ENCODE peak calls at places on chromosomes 12 and 14, in five cellular contexts. E is A549, U is astrocyte, X is IMR-90, A is fibroblast of lung. N is an unnamed sample. For H3K4me1, the result is how much of the 10 kb centered on the place peaks cover.

GRCh38 chr14:74085047-74085637 is 386 bp downstream of the LIN52 start:
- DNase-seq in E (peak), A (peak), X (peak), U (peak), N (peak)

GRCh38 chr14:23357261-23357660 is 4.6 kb upstream of the SLC22A17 start:
- DNase-seq in E (no peak), X (no peak), U (no peak), A (no peak), N (no peak)

GRCh38 chr12:72570601-72571000 is 298.4 kb downstream of the TRHDE start:
- DNase-seq in X (no peak), A (no peak), U (no peak), E (no peak), N (no peak)

GRCh38 chr12:29561736-29562135 is 64.2 kb upstream of the OVCH1 start:
- DNase-seq in X (no peak), E (no peak), U (peak), A (peak), N (no peak)

GRCh38 chr12:24850486-24850885 is 98.4 kb downstream of the BCAT1 start:
- DNase-seq in E (no peak), X (no peak), U (no peak), A (peak), N (no peak)

GRCh38 chr12:95944108-95944704 is 1.1 kb downstream of the AMDHD1 start:
- DNase-seq in X (no peak), U (no peak), A (no peak), E (no peak), N (peak)

GRCh38 chr12:14948672-14949071 is 10.3 kb upstream of the ERP27 start:
- DNase-seq in A (peak), U (peak), X (peak), E (no peak), N (peak)

GRCh38 chr12:116539905-116540482 is 19.2 kb upstream of the MAP1LC3B2 start:
- DNase-seq in E (no peak), A (peak), X (peak), U (peak), N (peak)

GRCh38 chr14:104130974-104131651 is 7.3 kb upstream of the KIF26A start:
- DNase-seq in X (peak), E (peak), U (no peak), A (peak), N (peak)

GRCh38 chr12:2578772-2579171 is 216.0 kb upstream of the FKBP4 start:
- DNase-seq in X (no peak), U (no peak), A (no peak), E (no peak), N (no peak)

GRCh38 chr12:91387461-91388134 is 205.0 kb upstream of the DCN start:
- DNase-seq in U (no peak), A (no peak), E (no peak), X (no peak), N (no peak)

GRCh38 chr14:71187633-71188356 is 280.5 kb downstream of the PCNX1 start:
- DNase-seq in U (no peak), X (no peak), A (no peak), E (no peak), N (no peak)

GRCh38 chr12:65319680-65320193 is 41.3 kb downstream of the MSRB3 start:
- DNase-seq in E (no peak), A (no peak), U (no peak), X (peak), N (no peak)

GRCh38 chr12:27220057-27220987 is 23.8 kb upstream of the STK38L start:
- DNase-seq in X (peak), A (peak), U (peak), E (no peak), N (peak)

GRCh38 chr14:74414380-74414779 is 11.6 kb downstream of the SYNDIG1L start:
- DNase-seq in E (no peak), A (no peak), X (no peak), U (no peak), N (no peak)

GRCh38 chr12:83086023-83086422 is 399.3 kb downstream of the TMTC2 start:
- DNase-seq in A (no peak), E (no peak), X (no peak), U (no peak), N (no peak)

GRCh38 chr14:103923863-103924262 is 4.4 kb upstream of the TDRD9 start:
- DNase-seq in X (no peak), A (no peak), U (no peak), E (no peak), N (no peak)

GRCh38 chr12:131773582-131774221 is 54.5 kb upstream of the MMP17 start:
- DNase-seq in E (no peak), X (no peak), U (no peak), A (no peak), N (no peak)

GRCh38 chr14:74257078-74257987 is 18.1 kb downstream of the VSX2 start:
- DNase-seq in E (peak), U (no peak), A (peak), X (peak), N (peak)

GRCh38 chr12:116920939-116921338 is 10.2 kb downstream of the FBXW8 start:
- DNase-seq in E (no peak), A (no peak), X (no peak), U (no peak), N (no peak)

GRCh38 chr12:41966916-41967315 is 177.8 kb downstream of the GXYLT1 start:
- DNase-seq in X (no peak), U (no peak), E (no peak), A (no peak), N (no peak)

GRCh38 chr12:118498171-118498570 is 121.8 kb downstream of the SUDS3 start:
- DNase-seq in U (no peak), E (no peak), A (no peak), X (no peak), N (no peak)

GRCh38 chr12:120814203-120814902 is 88.7 kb downstream of the ACADS start:
- DNase-seq in X (no peak), E (no peak), U (no peak), A (no peak), N (no peak)

GRCh38 chr12:58815235-58815634 is 105.1 kb downstream of the LRIG3 start:
- DNase-seq in E (no peak), U (no peak), X (no peak), A (no peak), N (no peak)

GRCh38 chr12:108911915-108912314 is 32.0 kb downstream of the DAO start:
- DNase-seq in X (no peak), A (no peak), E (no peak), U (no peak), N (no peak)

GRCh38 chr12:88242161-88242925 is 100.2 kb downstream of the TMTC3 start:
- DNase-seq in A (peak), U (peak), E (peak), X (peak), N (peak)

GRCh38 chr12:100926669-100927248 is 132.2 kb downstream of the ANO4 start:
- DNase-seq in E (no peak), X (peak), U (peak), A (peak), N (peak)

GRCh38 chr12:117121456-117121855 is 22.2 kb upstream of the TESC start:
- DNase-seq in U (no peak), E (no peak), A (no peak), X (no peak), N (no peak)

GRCh38 chr14:60632257-60632656 is 17.0 kb downstream of the SIX1 start:
- DNase-seq in A (no peak), E (no peak), X (no peak), U (no peak), N (no peak)

GRCh38 chr12:30989754-30990153 is 63.2 kb downstream of the TSPAN11 start:
- DNase-seq in U (no peak), E (peak), A (no peak), X (no peak), N (peak)

GRCh38 chr12:89704457-89704856 is 4.2 kb downstream of the ATP2B1 start:
- DNase-seq in U (no peak), X (no peak), A (no peak), E (no peak), N (peak)

GRCh38 chr12:89701606-89702206 is 6.9 kb downstream of the ATP2B1 start:
- DNase-seq in X (no peak), E (no peak), A (no peak), U (no peak), N (no peak)

GRCh38 chr12:89706551-89707348 is 1.9 kb downstream of the ATP2B1 start:
- DNase-seq in X (peak), E (peak), U (peak), A (peak), N (peak)

GRCh38 chr12:89702503-89702902 is 6.1 kb downstream of the ATP2B1 start:
- DNase-seq in E (no peak), A (no peak), X (no peak), U (no peak), N (no peak)

GRCh38 chr12:89703768-89704167 is 4.9 kb downstream of the ATP2B1 start:
- DNase-seq in U (no peak), X (no peak), A (no peak), E (no peak), N (peak)
- H3K4me1 ChIP-seq in U (under half), X (under half), A (under half), E (half or more), N (under half)

GRCh38 chr12:94207467-94208432 is 59.4 kb downstream of the PLXNC1 start:
- DNase-seq in X (no peak), A (peak), E (no peak), U (no peak), N (no peak)
- H3K4me2 ChIP-seq in X (no peak), A (no peak), E (no peak), U (no peak), N (no peak)

GRCh38 chr14:33642641-33643342 is 308.1 kb downstream of the EGLN3 start:
- DNase-seq in E (no peak), X (no peak), A (no peak), U (peak), N (peak)

GRCh38 chr14:33642080-33642479 is 308.8 kb downstream of the EGLN3 start:
- DNase-seq in X (no peak), A (no peak), U (no peak), E (no peak), N (no peak)

GRCh38 chr14:33646692-33647260 is 304.1 kb downstream of the EGLN3 start:
- DNase-seq in X (peak), A (peak), U (peak), E (no peak), N (peak)

GRCh38 chr14:33647385-33647786 is 303.5 kb downstream of the EGLN3 start:
- DNase-seq in U (peak), E (no peak), A (peak), X (peak), N (peak)

GRCh38 chr14:33643782-33644181 is 307.1 kb downstream of the EGLN3 start:
- DNase-seq in X (no peak), U (no peak), A (no peak), E (no peak), N (no peak)
- H3K4me1 ChIP-seq in X (under half), U (under half), A (under half), E (under half), N (under half)

DNA sequence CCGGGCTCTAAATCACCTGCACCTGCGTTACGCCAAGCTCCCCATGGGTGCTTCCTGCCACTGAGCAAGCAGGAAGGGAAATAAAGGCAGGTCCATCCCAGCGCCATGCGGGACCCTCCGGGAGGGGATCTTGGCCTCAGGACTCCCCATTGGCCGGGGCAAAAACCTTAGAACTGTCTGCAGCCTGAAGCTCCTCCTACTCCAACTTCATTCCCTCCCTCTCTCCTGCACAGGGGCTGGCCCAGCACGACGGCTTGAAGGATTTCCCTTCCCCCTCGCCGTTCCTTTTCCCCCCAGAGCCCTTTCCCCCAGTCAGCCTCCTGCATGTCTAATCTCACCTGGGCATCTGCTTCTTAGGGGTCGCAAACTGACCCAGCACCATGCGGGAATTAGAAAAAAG is 137.2 kb upstream of the NCOR2 start:
- DNase-seq in U (no peak), E (no peak), X (no peak), A (no peak), N (no peak)
- H3K4me2 ChIP-seq in U (no peak), E (no peak), X (no peak), A (no peak), N (no peak)

DNA sequence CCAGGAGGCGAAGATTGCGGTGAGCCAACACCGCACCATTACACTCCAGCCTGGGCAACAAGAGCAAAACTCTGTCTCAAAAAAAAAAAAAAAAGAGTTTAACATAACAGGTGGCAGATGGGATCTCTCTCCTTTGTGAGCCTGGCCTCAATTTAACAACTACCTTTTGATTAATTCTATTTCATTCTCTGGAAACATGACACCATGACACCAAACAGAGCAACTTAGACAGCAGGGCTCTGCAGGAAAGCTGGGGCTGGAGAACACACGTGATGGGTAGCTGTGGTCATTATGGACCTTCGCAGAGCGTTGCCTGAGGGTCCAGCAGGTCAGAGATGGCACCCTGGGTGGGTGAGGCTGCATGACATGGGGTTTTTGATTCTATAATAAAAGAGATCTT is 1.7 kb upstream of the DGLUCY start:
- DNase-seq in E (no peak), U (no peak), A (no peak), X (no peak), N (no peak)
- H3K4me1 ChIP-seq in E (under half), U (under half), A (under half), X (under half), N (under half)

DNA sequence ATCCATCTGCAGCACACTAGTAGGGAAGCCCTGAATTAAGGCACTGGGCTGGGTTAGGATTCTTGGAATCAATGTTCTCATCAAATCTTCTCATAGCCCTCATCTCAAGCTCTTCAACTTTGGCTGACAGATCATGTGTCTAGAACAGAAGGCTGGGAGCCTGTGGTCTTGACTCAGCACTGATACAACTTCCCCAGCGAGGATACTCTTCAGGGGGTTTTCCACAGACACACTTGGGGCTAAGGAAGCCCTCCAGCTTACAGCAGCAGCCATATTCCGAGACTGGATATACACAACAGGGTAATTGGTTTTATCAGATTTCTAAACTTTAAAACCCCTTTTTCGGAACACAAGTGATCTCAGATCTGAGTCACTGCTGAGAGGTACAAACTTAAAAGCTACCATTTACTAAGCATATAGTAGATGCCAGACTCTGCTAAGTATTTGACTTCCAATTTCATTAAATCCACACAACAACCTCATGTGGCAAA is 3.5 kb downstream of the FMNL3 start:
- DNase-seq in A (peak), U (peak), E (no peak), X (peak), N (peak)
- H3K4me2 ChIP-seq in A (peak), U (peak), E (no peak), X (peak), N (peak)

DNA sequence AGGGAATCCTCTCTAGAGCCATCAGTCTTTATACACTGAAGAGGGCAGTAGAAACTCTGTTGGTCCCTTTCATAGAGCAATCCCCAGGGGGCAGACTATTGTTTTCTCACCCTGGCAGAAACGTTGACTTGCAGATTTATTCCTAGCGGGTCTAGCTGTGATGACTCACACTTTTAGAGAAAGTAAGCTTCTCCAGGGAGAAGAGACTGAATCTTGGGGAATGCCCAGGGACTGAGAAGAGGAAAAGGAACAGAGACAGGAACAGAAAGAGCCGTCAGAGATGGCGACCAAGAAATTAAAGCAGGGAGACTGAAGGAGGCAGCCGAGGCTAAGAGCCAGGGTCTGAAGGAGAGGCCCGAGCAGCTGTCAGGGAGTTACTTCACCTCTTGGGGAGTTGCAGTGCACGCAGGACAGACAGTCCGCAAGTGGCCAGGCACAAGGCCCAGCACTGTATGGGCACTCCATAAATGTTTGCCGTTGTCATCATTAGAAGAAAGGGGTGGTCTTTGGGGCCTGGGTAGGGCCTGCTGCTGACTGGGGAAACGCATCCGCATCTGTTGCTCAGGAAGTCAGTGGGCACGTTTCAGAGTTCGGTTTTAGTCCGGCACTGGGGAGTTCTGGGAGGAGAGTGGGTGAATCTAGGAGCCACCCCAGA is 13.0 kb downstream of the PLEKHG6 start:
- DNase-seq in A (peak), X (peak), U (peak), E (peak), N (peak)
- H3K4me1 ChIP-seq in A (under half), X (under half), U (under half), E (half or more), N (under half)

DNA sequence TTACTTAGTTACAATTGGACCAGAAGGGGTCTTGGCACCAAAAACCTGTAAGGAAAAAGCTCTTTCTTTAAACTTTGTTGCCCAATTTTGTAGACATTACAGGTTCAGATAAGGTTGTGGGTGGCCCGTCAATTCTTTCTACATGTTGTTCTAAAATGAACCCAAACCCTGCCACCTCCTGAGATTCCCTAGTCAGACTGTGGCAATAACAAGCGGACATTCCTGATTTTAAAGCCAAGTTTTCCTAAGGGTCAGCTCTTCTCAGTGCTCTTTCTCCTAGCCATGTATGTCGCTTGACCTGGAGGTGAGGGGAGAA is 45.0 kb upstream of the GSG1 start:
- DNase-seq in E (no peak), A (no peak), U (no peak), X (no peak), N (no peak)
- H3K4me2 ChIP-seq in E (peak), A (no peak), U (no peak), X (no peak), N (no peak)

N was measured in GM23248.